ENCODE peak calls at places on chromosomes 16 and 17, in seven cellular contexts. One of them, this sample, is unnamed.

GRCh38 chr17:82397449-82398335 is 20.5 kb upstream of the HEXD start:
- DNase-seq in ureter: no peak
- DNase-seq in AG20443: no peak
- DNase-seq in COR-L47: no peak
- DNase-seq in effector memory CD4-positive, alpha-beta T cell: no peak
- DNase-seq in hepatic stellate cell: no peak
- DNase-seq in RCC 7860: no peak
- DNase-seq in this sample: no peak

GRCh38 chr16:720507-720989 is 398 bp upstream of the ANTKMT start:
- DNase-seq in ureter: no peak
- DNase-seq in COR-L47: no peak
- DNase-seq in RCC 7860: peak
- DNase-seq in AG20443: peak
- DNase-seq in effector memory CD4-positive, alpha-beta T cell: no peak
- DNase-seq in hepatic stellate cell: peak
- DNase-seq in this sample: no peak

GRCh38 chr16:66844342-66845079 is at the start of gene CA7:
- DNase-seq in RCC 7860: no peak
- DNase-seq in effector memory CD4-positive, alpha-beta T cell: no peak
- DNase-seq in hepatic stellate cell: no peak
- DNase-seq in ureter: no peak
- DNase-seq in AG20443: no peak
- DNase-seq in COR-L47: no peak
- DNase-seq in this sample: no peak

GRCh38 chr16:25868966-25869365 is 177.2 kb downstream of the HS3ST4 start:
- DNase-seq in RCC 7860: no peak
- DNase-seq in ureter: no peak
- DNase-seq in COR-L47: no peak
- DNase-seq in hepatic stellate cell: no peak
- DNase-seq in AG20443: no peak
- DNase-seq in effector memory CD4-positive, alpha-beta T cell: no peak
- DNase-seq in this sample: no peak

GRCh38 chr16:13873835-13874438 is 46.0 kb upstream of the ERCC4 start:
- DNase-seq in ureter: no peak
- DNase-seq in AG20443: peak
- DNase-seq in hepatic stellate cell: no peak
- DNase-seq in RCC 7860: no peak
- DNase-seq in effector memory CD4-positive, alpha-beta T cell: no peak
- DNase-seq in COR-L47: no peak
- DNase-seq in this sample: peak

GRCh38 chr17:11803635-11804034 is 193.6 kb downstream of the ZNF18 start:
- DNase-seq in hepatic stellate cell: no peak
- DNase-seq in effector memory CD4-positive, alpha-beta T cell: no peak
- DNase-seq in COR-L47: no peak
- DNase-seq in AG20443: no peak
- DNase-seq in RCC 7860: no peak
- DNase-seq in ureter: no peak
- DNase-seq in this sample: no peak

GRCh38 chr16:63323055-63323454 is 1286.8 kb upstream of the CDH8 start:
- DNase-seq in AG20443: no peak
- DNase-seq in hepatic stellate cell: no peak
- DNase-seq in ureter: no peak
- DNase-seq in effector memory CD4-positive, alpha-beta T cell: no peak
- DNase-seq in RCC 7860: peak
- DNase-seq in COR-L47: no peak
- DNase-seq in this sample: no peak

GRCh38 chr16:74449470-74449869 is 28.2 kb upstream of the CLEC18B start:
- DNase-seq in RCC 7860: peak
- DNase-seq in AG20443: peak
- DNase-seq in hepatic stellate cell: peak
- DNase-seq in ureter: no peak
- DNase-seq in effector memory CD4-positive, alpha-beta T cell: no peak
- DNase-seq in COR-L47: no peak
- DNase-seq in this sample: no peak

GRCh38 chr16:51981725-51982124 is 565.2 kb downstream of the TOX3 start:
- DNase-seq in effector memory CD4-positive, alpha-beta T cell: no peak
- DNase-seq in hepatic stellate cell: no peak
- DNase-seq in ureter: no peak
- DNase-seq in RCC 7860: no peak
- DNase-seq in AG20443: no peak
- DNase-seq in COR-L47: no peak
- DNase-seq in this sample: no peak

GRCh38 chr16:87826798-87827587 is 42.3 kb downstream of the SLC7A5 start:
- DNase-seq in hepatic stellate cell: no peak
- DNase-seq in RCC 7860: no peak
- DNase-seq in effector memory CD4-positive, alpha-beta T cell: no peak
- DNase-seq in COR-L47: no peak
- DNase-seq in ureter: no peak
- DNase-seq in AG20443: no peak
- DNase-seq in this sample: no peak

GRCh38 chr16:66842765-66843164 is 1.4 kb upstream of the CA7 start:
- DNase-seq in ureter: peak
- DNase-seq in effector memory CD4-positive, alpha-beta T cell: no peak
- DNase-seq in AG20443: no peak
- DNase-seq in hepatic stellate cell: no peak
- DNase-seq in RCC 7860: no peak
- DNase-seq in COR-L47: peak
- DNase-seq in this sample: no peak

GRCh38 chr16:85982563-85982939 is 83.6 kb downstream of the IRF8 start:
- DNase-seq in effector memory CD4-positive, alpha-beta T cell: no peak
- DNase-seq in COR-L47: no peak
- DNase-seq in ureter: peak
- DNase-seq in hepatic stellate cell: no peak
- DNase-seq in RCC 7860: no peak
- DNase-seq in AG20443: no peak
- DNase-seq in this sample: no peak

GRCh38 chr16:88781140-88782077 is 3.6 kb downstream of the PIEZO1 start:
- DNase-seq in RCC 7860: no peak
- DNase-seq in hepatic stellate cell: no peak
- DNase-seq in effector memory CD4-positive, alpha-beta T cell: peak
- DNase-seq in COR-L47: no peak
- DNase-seq in ureter: no peak
- DNase-seq in AG20443: no peak
- DNase-seq in this sample: no peak

GRCh38 chr17:231191-231965 is 49.9 kb upstream of the DOC2B start:
- DNase-seq in effector memory CD4-positive, alpha-beta T cell: no peak
- DNase-seq in COR-L47: no peak
- DNase-seq in ureter: no peak
- DNase-seq in AG20443: no peak
- DNase-seq in RCC 7860: no peak
- DNase-seq in hepatic stellate cell: no peak
- DNase-seq in this sample: no peak

GRCh38 chr17:510223-510917 is 157.8 kb upstream of the RPH3AL start:
- DNase-seq in RCC 7860: no peak
- DNase-seq in ureter: no peak
- DNase-seq in effector memory CD4-positive, alpha-beta T cell: no peak
- DNase-seq in hepatic stellate cell: no peak
- DNase-seq in COR-L47: no peak
- DNase-seq in AG20443: no peak
- DNase-seq in this sample: no peak

GRCh38 chr16:86202760-86203426 is 303.9 kb downstream of the IRF8 start:
- DNase-seq in effector memory CD4-positive, alpha-beta T cell: no peak
- DNase-seq in RCC 7860: no peak
- DNase-seq in AG20443: no peak
- DNase-seq in COR-L47: no peak
- DNase-seq in hepatic stellate cell: no peak
- DNase-seq in ureter: no peak
- DNase-seq in this sample: no peak

GRCh38 chr17:45828171-45829133 is 16.2 kb upstream of the SPPL2C start:
- DNase-seq in effector memory CD4-positive, alpha-beta T cell: no peak
- DNase-seq in hepatic stellate cell: no peak
- DNase-seq in RCC 7860: no peak
- DNase-seq in AG20443: no peak
- DNase-seq in ureter: no peak
- DNase-seq in COR-L47: no peak
- DNase-seq in this sample: no peak

GRCh38 chr16:85564277-85565051 is 48.7 kb upstream of the GSE1 start:
- DNase-seq in COR-L47: no peak
- DNase-seq in AG20443: no peak
- DNase-seq in RCC 7860: no peak
- DNase-seq in ureter: no peak
- DNase-seq in effector memory CD4-positive, alpha-beta T cell: no peak
- DNase-seq in hepatic stellate cell: peak
- DNase-seq in this sample: no peak

GRCh38 chr17:40209404-40210093 is 9.6 kb upstream of the WIPF2 start:
- DNase-seq in effector memory CD4-positive, alpha-beta T cell: no peak
- DNase-seq in RCC 7860: no peak
- DNase-seq in COR-L47: no peak
- DNase-seq in AG20443: peak
- DNase-seq in ureter: no peak
- DNase-seq in hepatic stellate cell: peak
- DNase-seq in this sample: no peak

This sample was measured in NCI-H2107.